ENCODE peak calls at places on chromosome 20, in seven cellular contexts. E is hepatocyte; G is effector CD4-positive, alpha-beta T cell; Q is glomerular endothelial cell; P is stimulated activated CD4-positive, alpha-beta T cell treated with anti-CD3 and anti-CD28 coated beads, Interleukin-12 subunit alpha, Interleukin-12 subunit beta, amount 100 ng/mL, for 4 hours; F is NCI-H1436 treated with DMSO at 0.1 percent for 48 hours; R is Peyer's patch. H is an unnamed sample.

GRCh38 chr20:58045156-58045555 is 183.3 kb downstream of the ANKRD60 start:
- DNase-seq in Q (no peak), F (no peak), P (no peak), G (no peak), R (no peak), E (no peak), H (no peak)

GRCh38 chr20:23753194-23753548 is 2.4 kb upstream of the CST1 start:
- DNase-seq in Q (no peak), P (no peak), G (no peak), F (no peak), E (no peak), R (no peak), H (no peak)

GRCh38 chr20:59817846-59818245 is 115.6 kb downstream of the SYCP2 start:
- DNase-seq in Q (no peak), G (no peak), P (no peak), R (no peak), F (no peak), E (no peak), H (no peak)

GRCh38 chr20:63843778-63844177 is 12.7 kb upstream of the ZBTB46 start:
- DNase-seq in Q (no peak), G (no peak), P (no peak), R (no peak), E (no peak), F (no peak), H (no peak)

GRCh38 chr20:911882-912600 is 4.1 kb downstream of the ANGPT4 start:
- DNase-seq in P (no peak), R (no peak), F (no peak), E (no peak), Q (no peak), G (no peak), H (no peak)

GRCh38 chr20:6663104-6663503 is 104.4 kb upstream of the BMP2 start:
- DNase-seq in F (no peak), G (no peak), Q (no peak), P (no peak), E (no peak), R (no peak), H (no peak)

GRCh38 chr20:45701873-45702272 is at the start of gene WFDC13:
- DNase-seq in P (no peak), R (no peak), E (no peak), F (no peak), Q (no peak), G (no peak), H (no peak)

GRCh38 chr20:25056601-25057233 is 1.2 kb downstream of the ACSS1 start:
- DNase-seq in R (no peak), P (no peak), Q (no peak), E (no peak), G (no peak), F (no peak), H (no peak)

GRCh38 chr20:57435498-57436222 is 44.5 kb downstream of the RBM38 start:
- DNase-seq in G (peak), P (no peak), F (peak), Q (no peak), R (peak), E (no peak), H (peak)

GRCh38 chr20:33119725-33120720 is 40.6 kb downstream of the BPIFB4 start:
- DNase-seq in P (no peak), F (no peak), R (no peak), Q (no peak), E (no peak), G (no peak), H (no peak)

H was measured in COLO829.